ENCODE peak calls at places on chromosomes 12 and 14, in six cellular contexts. Q, U, H, A, R and J are unnamed samples.

GRCh38 chr14:73663548-73664212 is 18.9 kb downstream of the DNAL1 start:
- DNase-seq in Q (no peak), U (no peak), H (no peak), A (no peak), R (no peak), J (no peak)

GRCh38 chr12:123892853-123893252 is 79.8 kb downstream of the CCDC92 start:
- DNase-seq in Q (no peak), U (no peak), H (no peak), A (no peak), R (no peak), J (no peak)

GRCh38 chr14:51283402-51283825 is 43.4 kb downstream of the TMX1 start:
- DNase-seq in Q (peak; percentile 93), U (peak; percentile 60), H (peak; percentile 91), A (peak; percentile 44), R (no peak), J (no peak)

GRCh38 chr12:4274960-4275868 is 1.7 kb downstream of the CCND2 start:
- DNase-seq in Q (peak; percentile 13), U (no peak), H (peak; percentile 65), A (no peak), R (no peak), J (peak; percentile 46)

GRCh38 chr14:61558271-61558670 is 137.0 kb upstream of the HIF1A start:
- DNase-seq in Q (no peak), U (no peak), H (no peak), A (no peak), R (no peak), J (no peak)

GRCh38 chr12:57983150-57983857 is 41.9 kb downstream of the ATP23 start:
- DNase-seq in Q (peak; percentile 67), U (peak; percentile 50), H (peak; percentile 64), A (peak; percentile 7), R (no peak), J (no peak)

GRCh38 chr14:75979641-75980422 is 2.0 kb downstream of the TGFB3 start:
- DNase-seq in Q (no peak), U (no peak), H (no peak), A (no peak), R (no peak), J (no peak)

GRCh38 chr12:7872565-7873304 is at the start of gene SLC2A14:
- DNase-seq in Q (no peak), U (no peak), H (no peak), A (no peak), R (no peak), J (peak; percentile 51)

GRCh38 chr12:69502342-69503081 is 32.3 kb downstream of the FRS2 start:
- DNase-seq in Q (no peak), U (no peak), H (no peak), A (peak; percentile 54), R (no peak), J (no peak)

GRCh38 chr12:6355491-6356373 is 13.9 kb upstream of the TNFRSF1A start:
- DNase-seq in Q (no peak), U (no peak), H (no peak), A (no peak), R (peak; percentile 53), J (peak; percentile 92)

GRCh38 chr14:77303417-77304156 is 17.1 kb downstream of the POMT2 start:
- DNase-seq in Q (peak; percentile 97), U (no peak), H (peak; percentile 99), A (peak; percentile 60), R (no peak), J (no peak)

GRCh38 chr12:52352951-52353350 is 14.3 kb downstream of the KRT85 start:
- DNase-seq in Q (no peak), U (no peak), H (no peak), A (no peak), R (no peak), J (no peak)
- H3K4me2 ChIP-seq in Q (no peak overlapping the region), U (no peak overlapping the region), H (no peak overlapping the region), A (no peak overlapping the region), R (no peak overlapping the region), J (no peak overlapping the region)

GRCh38 chr14:38189930-38190726 is 17.6 kb upstream of the SSTR1 start:
- DNase-seq in Q (no peak), U (no peak), H (no peak), A (no peak), R (no peak), J (no peak)
- H2AK5ac ChIP-seq in Q (no peak overlapping the region), U (no peak overlapping the region), H (no peak overlapping the region), A (no peak overlapping the region), R (peak overlapping the region; percentile 98), J (no peak overlapping the region)

GRCh38 chr12:68414988-68415387 is 82.8 kb upstream of the MDM1 start:
- DNase-seq in Q (no peak), U (no peak), H (no peak), A (no peak), R (no peak), J (no peak)

GRCh38 chr12:68420225-68421008 is 88.3 kb upstream of the MDM1 start:
- DNase-seq in Q (peak; percentile 57), U (no peak), H (peak; percentile 16), A (no peak), R (no peak), J (no peak)

GRCh38 chr12:68416350-68416749 is 84.2 kb upstream of the MDM1 start:
- DNase-seq in Q (no peak), U (no peak), H (no peak), A (no peak), R (no peak), J (no peak)

GRCh38 chr12:68418137-68418460 is 85.9 kb upstream of the MDM1 start:
- DNase-seq in Q (no peak), U (no peak), H (no peak), A (no peak), R (no peak), J (no peak)

DNA sequence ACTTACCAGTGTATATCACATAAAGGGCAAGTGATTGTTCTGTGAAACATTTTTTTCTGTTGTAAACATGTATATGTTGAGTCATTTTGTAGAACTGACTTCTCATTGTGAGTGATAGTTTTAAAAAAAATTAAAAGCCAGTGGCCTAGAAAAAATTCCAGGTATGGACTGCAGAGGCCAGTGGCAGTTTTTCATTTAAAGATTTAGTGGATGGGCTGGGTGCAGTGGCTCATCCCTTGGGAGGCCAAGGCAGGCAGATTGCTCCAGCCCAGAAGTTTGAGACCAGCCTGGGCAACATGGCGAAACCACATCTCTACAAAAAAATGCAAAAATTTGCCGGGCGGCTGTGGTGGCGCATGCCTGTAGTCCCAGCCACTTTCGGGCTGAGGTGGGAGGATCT is 84.7 kb upstream of the MDM1 start:
- DNase-seq in Q (peak; percentile 65), U (no peak), H (no peak), A (peak; percentile 87), R (no peak), J (no peak)
- H4K91ac ChIP-seq in Q (no peak overlapping the region), U (no peak overlapping the region), H (no peak overlapping the region), A (no peak overlapping the region), R (no peak overlapping the region), J (no peak overlapping the region)

GRCh38 chr12:110108309-110109036 is 15.7 kb upstream of the IFT81 start:
- DNase-seq in Q (no peak), U (no peak), H (no peak), A (no peak), R (no peak), J (no peak)

GRCh38 chr12:110112335-110112660 is 11.9 kb upstream of the IFT81 start:
- DNase-seq in Q (no peak), U (no peak), H (no peak), A (no peak), R (no peak), J (no peak)

GRCh38 chr12:110111476-110112334 is 12.5 kb upstream of the IFT81 start:
- DNase-seq in Q (no peak), U (no peak), H (no peak), A (no peak), R (no peak), J (peak; percentile 14)

GRCh38 chr12:110109037-110109836 is 14.9 kb upstream of the IFT81 start:
- DNase-seq in Q (peak; percentile 99), U (no peak), H (peak; percentile 96), A (no peak), R (no peak), J (no peak)

DNA sequence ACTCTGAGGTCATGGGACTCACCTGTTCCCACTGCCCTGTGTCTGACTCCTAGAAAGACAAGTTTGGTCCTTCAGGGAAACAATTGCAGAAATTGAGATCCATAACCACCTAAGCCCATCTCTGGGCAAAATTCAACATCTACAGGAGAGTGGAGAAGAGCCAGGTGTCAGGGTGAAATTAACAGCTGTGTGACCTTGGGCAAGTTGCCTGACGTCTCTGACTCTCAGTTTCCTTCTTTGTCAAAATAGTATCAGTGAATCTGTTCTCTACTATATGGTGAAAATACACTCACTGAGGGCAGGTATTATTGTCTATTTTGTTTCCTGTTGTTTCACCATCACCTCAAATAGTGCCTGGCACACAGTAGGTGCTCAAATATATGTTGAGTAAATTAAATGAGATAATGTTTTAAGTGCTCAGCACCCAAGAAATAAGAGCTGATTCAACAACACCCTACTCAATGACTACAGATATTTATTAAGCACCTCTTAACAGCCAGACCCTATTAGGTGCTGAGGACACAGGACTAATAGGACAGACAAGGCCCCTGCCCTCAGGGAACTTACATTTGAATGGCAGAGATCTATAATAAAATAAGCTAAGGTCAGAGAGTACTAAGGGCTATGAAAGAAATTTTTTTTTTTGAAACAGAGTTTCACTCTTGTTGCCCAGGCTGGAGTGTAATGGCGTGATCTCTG is 14.2 kb upstream of the IFT81 start:
- DNase-seq in Q (no peak), U (no peak), H (no peak), A (no peak), R (no peak), J (no peak)
- H3K4me2 ChIP-seq in Q (peak overlapping the region; percentile 67), U (no peak overlapping the region), H (no peak overlapping the region), A (no peak overlapping the region), R (no peak overlapping the region), J (no peak overlapping the region)